ENCODE peak calls at places on chromosomes 11 and 22, in nine cellular contexts. One of them, this sample, is unnamed.

GRCh38 chr11:74057251-74058151 is 48.6 kb upstream of the UCP3 start:
- DNase-seq in GM10248: no peak
- DNase-seq in neural crest cell: no peak
- DNase-seq in activated CD4-positive, alpha-beta T cell treated with anti-CD3 and anti-CD28 coated beads, Interleukin-2, amount 50 U/mL, for 48 hours: no peak
- DNase-seq in NCI-H1436: no peak
- DNase-seq in activated naive CD4-positive, alpha-beta T cell treated with anti-CD3 and anti-CD28 coated beads, Interleukin-2, amount 50 U/mL, for 16 hours: no peak
- DNase-seq in GM12891: no peak
- DNase-seq in stimulated activated CD8-positive, alpha-beta memory T cell treated with anti-CD3 and anti-CD28 coated beads, Interleukin-4, amount 100 ng/mL, for 48 hours: no peak
- DNase-seq in LoVo: no peak
- DNase-seq in this sample: no peak

GRCh38 chr11:6599884-6600390 is 3.5 kb downstream of the RRP8 start:
- DNase-seq in GM10248: no peak
- DNase-seq in neural crest cell: no peak
- DNase-seq in activated CD4-positive, alpha-beta T cell treated with anti-CD3 and anti-CD28 coated beads, Interleukin-2, amount 50 U/mL, for 48 hours: no peak
- DNase-seq in NCI-H1436: no peak
- DNase-seq in activated naive CD4-positive, alpha-beta T cell treated with anti-CD3 and anti-CD28 coated beads, Interleukin-2, amount 50 U/mL, for 16 hours: no peak
- DNase-seq in GM12891: no peak
- DNase-seq in stimulated activated CD8-positive, alpha-beta memory T cell treated with anti-CD3 and anti-CD28 coated beads, Interleukin-4, amount 100 ng/mL, for 48 hours: no peak
- DNase-seq in LoVo: no peak
- DNase-seq in this sample: no peak

GRCh38 chr11:63490551-63491239 is at the start of gene PLAAT5:
- DNase-seq in GM10248: no peak
- DNase-seq in neural crest cell: peak
- DNase-seq in activated CD4-positive, alpha-beta T cell treated with anti-CD3 and anti-CD28 coated beads, Interleukin-2, amount 50 U/mL, for 48 hours: peak
- DNase-seq in NCI-H1436: no peak
- DNase-seq in activated naive CD4-positive, alpha-beta T cell treated with anti-CD3 and anti-CD28 coated beads, Interleukin-2, amount 50 U/mL, for 16 hours: peak
- DNase-seq in GM12891: no peak
- DNase-seq in stimulated activated CD8-positive, alpha-beta memory T cell treated with anti-CD3 and anti-CD28 coated beads, Interleukin-4, amount 100 ng/mL, for 48 hours: peak
- DNase-seq in LoVo: no peak
- DNase-seq in this sample: peak

GRCh38 chr22:36155702-36156101 is 4.9 kb downstream of the APOL3 start:
- DNase-seq in GM10248: no peak
- DNase-seq in neural crest cell: no peak
- DNase-seq in activated CD4-positive, alpha-beta T cell treated with anti-CD3 and anti-CD28 coated beads, Interleukin-2, amount 50 U/mL, for 48 hours: peak
- DNase-seq in NCI-H1436: no peak
- DNase-seq in activated naive CD4-positive, alpha-beta T cell treated with anti-CD3 and anti-CD28 coated beads, Interleukin-2, amount 50 U/mL, for 16 hours: no peak
- DNase-seq in GM12891: no peak
- DNase-seq in stimulated activated CD8-positive, alpha-beta memory T cell treated with anti-CD3 and anti-CD28 coated beads, Interleukin-4, amount 100 ng/mL, for 48 hours: no peak
- DNase-seq in LoVo: no peak
- DNase-seq in this sample: no peak

GRCh38 chr22:26763633-26764295 is 106.4 kb downstream of the MIAT start:
- DNase-seq in GM10248: no peak
- DNase-seq in neural crest cell: no peak
- DNase-seq in activated CD4-positive, alpha-beta T cell treated with anti-CD3 and anti-CD28 coated beads, Interleukin-2, amount 50 U/mL, for 48 hours: no peak
- DNase-seq in NCI-H1436: peak
- DNase-seq in activated naive CD4-positive, alpha-beta T cell treated with anti-CD3 and anti-CD28 coated beads, Interleukin-2, amount 50 U/mL, for 16 hours: no peak
- DNase-seq in GM12891: no peak
- DNase-seq in stimulated activated CD8-positive, alpha-beta memory T cell treated with anti-CD3 and anti-CD28 coated beads, Interleukin-4, amount 100 ng/mL, for 48 hours: no peak
- DNase-seq in LoVo: no peak
- DNase-seq in this sample: no peak

GRCh38 chr11:57116654-57117053 is 65.1 kb upstream of the LRRC55 start:
- DNase-seq in GM10248: peak
- DNase-seq in neural crest cell: peak
- DNase-seq in activated CD4-positive, alpha-beta T cell treated with anti-CD3 and anti-CD28 coated beads, Interleukin-2, amount 50 U/mL, for 48 hours: peak
- DNase-seq in NCI-H1436: no peak
- DNase-seq in activated naive CD4-positive, alpha-beta T cell treated with anti-CD3 and anti-CD28 coated beads, Interleukin-2, amount 50 U/mL, for 16 hours: no peak
- DNase-seq in GM12891: no peak
- DNase-seq in stimulated activated CD8-positive, alpha-beta memory T cell treated with anti-CD3 and anti-CD28 coated beads, Interleukin-4, amount 100 ng/mL, for 48 hours: peak
- DNase-seq in LoVo: peak
- DNase-seq in this sample: peak

GRCh38 chr11:35367491-35367890 is 51.9 kb downstream of the SLC1A2 start:
- DNase-seq in GM10248: no peak
- DNase-seq in neural crest cell: no peak
- DNase-seq in activated CD4-positive, alpha-beta T cell treated with anti-CD3 and anti-CD28 coated beads, Interleukin-2, amount 50 U/mL, for 48 hours: no peak
- DNase-seq in NCI-H1436: no peak
- DNase-seq in activated naive CD4-positive, alpha-beta T cell treated with anti-CD3 and anti-CD28 coated beads, Interleukin-2, amount 50 U/mL, for 16 hours: no peak
- DNase-seq in GM12891: no peak
- DNase-seq in stimulated activated CD8-positive, alpha-beta memory T cell treated with anti-CD3 and anti-CD28 coated beads, Interleukin-4, amount 100 ng/mL, for 48 hours: no peak
- DNase-seq in LoVo: no peak
- DNase-seq in this sample: no peak

GRCh38 chr11:64015510-64015909 is 20.2 kb upstream of the FLRT1 start:
- DNase-seq in GM10248: no peak
- DNase-seq in neural crest cell: no peak
- DNase-seq in activated CD4-positive, alpha-beta T cell treated with anti-CD3 and anti-CD28 coated beads, Interleukin-2, amount 50 U/mL, for 48 hours: no peak
- DNase-seq in NCI-H1436: no peak
- DNase-seq in activated naive CD4-positive, alpha-beta T cell treated with anti-CD3 and anti-CD28 coated beads, Interleukin-2, amount 50 U/mL, for 16 hours: no peak
- DNase-seq in GM12891: no peak
- DNase-seq in stimulated activated CD8-positive, alpha-beta memory T cell treated with anti-CD3 and anti-CD28 coated beads, Interleukin-4, amount 100 ng/mL, for 48 hours: no peak
- DNase-seq in LoVo: no peak
- DNase-seq in this sample: no peak

GRCh38 chr11:2217211-2218081 is 45.8 kb upstream of the TH start:
- DNase-seq in GM10248: no peak
- DNase-seq in neural crest cell: no peak
- DNase-seq in activated CD4-positive, alpha-beta T cell treated with anti-CD3 and anti-CD28 coated beads, Interleukin-2, amount 50 U/mL, for 48 hours: no peak
- DNase-seq in NCI-H1436: no peak
- DNase-seq in activated naive CD4-positive, alpha-beta T cell treated with anti-CD3 and anti-CD28 coated beads, Interleukin-2, amount 50 U/mL, for 16 hours: no peak
- DNase-seq in GM12891: no peak
- DNase-seq in stimulated activated CD8-positive, alpha-beta memory T cell treated with anti-CD3 and anti-CD28 coated beads, Interleukin-4, amount 100 ng/mL, for 48 hours: peak
- DNase-seq in LoVo: no peak
- DNase-seq in this sample: no peak

GRCh38 chr11:17544181-17544622 is at the start of gene USH1C:
- DNase-seq in GM10248: no peak
- DNase-seq in neural crest cell: peak
- DNase-seq in activated CD4-positive, alpha-beta T cell treated with anti-CD3 and anti-CD28 coated beads, Interleukin-2, amount 50 U/mL, for 48 hours: peak
- DNase-seq in NCI-H1436: no peak
- DNase-seq in activated naive CD4-positive, alpha-beta T cell treated with anti-CD3 and anti-CD28 coated beads, Interleukin-2, amount 50 U/mL, for 16 hours: no peak
- DNase-seq in GM12891: no peak
- DNase-seq in stimulated activated CD8-positive, alpha-beta memory T cell treated with anti-CD3 and anti-CD28 coated beads, Interleukin-4, amount 100 ng/mL, for 48 hours: peak
- DNase-seq in LoVo: peak
- DNase-seq in this sample: peak

GRCh38 chr11:28347351-28347750 is 239.2 kb downstream of the METTL15 start:
- DNase-seq in GM10248: no peak
- DNase-seq in neural crest cell: no peak
- DNase-seq in activated CD4-positive, alpha-beta T cell treated with anti-CD3 and anti-CD28 coated beads, Interleukin-2, amount 50 U/mL, for 48 hours: no peak
- DNase-seq in NCI-H1436: no peak
- DNase-seq in activated naive CD4-positive, alpha-beta T cell treated with anti-CD3 and anti-CD28 coated beads, Interleukin-2, amount 50 U/mL, for 16 hours: no peak
- DNase-seq in GM12891: no peak
- DNase-seq in stimulated activated CD8-positive, alpha-beta memory T cell treated with anti-CD3 and anti-CD28 coated beads, Interleukin-4, amount 100 ng/mL, for 48 hours: no peak
- DNase-seq in LoVo: no peak
- DNase-seq in this sample: no peak

GRCh38 chr22:44497904-44498242 is at the start of gene RTL6:
- DNase-seq in GM10248: no peak
- DNase-seq in neural crest cell: no peak
- DNase-seq in activated CD4-positive, alpha-beta T cell treated with anti-CD3 and anti-CD28 coated beads, Interleukin-2, amount 50 U/mL, for 48 hours: no peak
- DNase-seq in NCI-H1436: no peak
- DNase-seq in activated naive CD4-positive, alpha-beta T cell treated with anti-CD3 and anti-CD28 coated beads, Interleukin-2, amount 50 U/mL, for 16 hours: peak
- DNase-seq in GM12891: no peak
- DNase-seq in stimulated activated CD8-positive, alpha-beta memory T cell treated with anti-CD3 and anti-CD28 coated beads, Interleukin-4, amount 100 ng/mL, for 48 hours: peak
- DNase-seq in LoVo: no peak
- DNase-seq in this sample: no peak

GRCh38 chr11:34146866-34147265 is 41.4 kb downstream of the NAT10 start:
- DNase-seq in GM10248: no peak
- DNase-seq in neural crest cell: no peak
- DNase-seq in activated CD4-positive, alpha-beta T cell treated with anti-CD3 and anti-CD28 coated beads, Interleukin-2, amount 50 U/mL, for 48 hours: no peak
- DNase-seq in NCI-H1436: no peak
- DNase-seq in activated naive CD4-positive, alpha-beta T cell treated with anti-CD3 and anti-CD28 coated beads, Interleukin-2, amount 50 U/mL, for 16 hours: no peak
- DNase-seq in GM12891: no peak
- DNase-seq in stimulated activated CD8-positive, alpha-beta memory T cell treated with anti-CD3 and anti-CD28 coated beads, Interleukin-4, amount 100 ng/mL, for 48 hours: no peak
- DNase-seq in LoVo: no peak
- DNase-seq in this sample: no peak

GRCh38 chr11:12599408-12600143 is 74.6 kb upstream of the TEAD1 start:
- DNase-seq in GM10248: peak
- DNase-seq in neural crest cell: peak
- DNase-seq in activated CD4-positive, alpha-beta T cell treated with anti-CD3 and anti-CD28 coated beads, Interleukin-2, amount 50 U/mL, for 48 hours: peak
- DNase-seq in NCI-H1436: no peak
- DNase-seq in activated naive CD4-positive, alpha-beta T cell treated with anti-CD3 and anti-CD28 coated beads, Interleukin-2, amount 50 U/mL, for 16 hours: peak
- DNase-seq in GM12891: peak
- DNase-seq in stimulated activated CD8-positive, alpha-beta memory T cell treated with anti-CD3 and anti-CD28 coated beads, Interleukin-4, amount 100 ng/mL, for 48 hours: peak
- DNase-seq in LoVo: peak
- DNase-seq in this sample: peak

GRCh38 chr11:69252494-69252845 is 41.5 kb upstream of the MYEOV start:
- DNase-seq in GM10248: no peak
- DNase-seq in neural crest cell: no peak
- DNase-seq in activated CD4-positive, alpha-beta T cell treated with anti-CD3 and anti-CD28 coated beads, Interleukin-2, amount 50 U/mL, for 48 hours: no peak
- DNase-seq in NCI-H1436: no peak
- DNase-seq in activated naive CD4-positive, alpha-beta T cell treated with anti-CD3 and anti-CD28 coated beads, Interleukin-2, amount 50 U/mL, for 16 hours: no peak
- DNase-seq in GM12891: no peak
- DNase-seq in stimulated activated CD8-positive, alpha-beta memory T cell treated with anti-CD3 and anti-CD28 coated beads, Interleukin-4, amount 100 ng/mL, for 48 hours: no peak
- DNase-seq in LoVo: no peak
- DNase-seq in this sample: no peak

GRCh38 chr22:43862074-43862881 is at the start of gene SULT4A1:
- DNase-seq in GM10248: no peak
- DNase-seq in neural crest cell: peak
- DNase-seq in activated CD4-positive, alpha-beta T cell treated with anti-CD3 and anti-CD28 coated beads, Interleukin-2, amount 50 U/mL, for 48 hours: no peak
- DNase-seq in NCI-H1436: peak
- DNase-seq in activated naive CD4-positive, alpha-beta T cell treated with anti-CD3 and anti-CD28 coated beads, Interleukin-2, amount 50 U/mL, for 16 hours: no peak
- DNase-seq in GM12891: no peak
- DNase-seq in stimulated activated CD8-positive, alpha-beta memory T cell treated with anti-CD3 and anti-CD28 coated beads, Interleukin-4, amount 100 ng/mL, for 48 hours: no peak
- DNase-seq in LoVo: no peak
- DNase-seq in this sample: peak

GRCh38 chr11:63918576-63919171 is 1.7 kb upstream of the RCOR2 start:
- DNase-seq in GM10248: no peak
- DNase-seq in neural crest cell: peak
- DNase-seq in activated CD4-positive, alpha-beta T cell treated with anti-CD3 and anti-CD28 coated beads, Interleukin-2, amount 50 U/mL, for 48 hours: no peak
- DNase-seq in NCI-H1436: no peak
- DNase-seq in activated naive CD4-positive, alpha-beta T cell treated with anti-CD3 and anti-CD28 coated beads, Interleukin-2, amount 50 U/mL, for 16 hours: no peak
- DNase-seq in GM12891: no peak
- DNase-seq in stimulated activated CD8-positive, alpha-beta memory T cell treated with anti-CD3 and anti-CD28 coated beads, Interleukin-4, amount 100 ng/mL, for 48 hours: no peak
- DNase-seq in LoVo: no peak
- DNase-seq in this sample: peak

GRCh38 chr11:119741369-119742262 is 12.6 kb upstream of the NECTIN1 start:
- DNase-seq in GM10248: peak
- DNase-seq in neural crest cell: peak
- DNase-seq in activated CD4-positive, alpha-beta T cell treated with anti-CD3 and anti-CD28 coated beads, Interleukin-2, amount 50 U/mL, for 48 hours: peak
- DNase-seq in NCI-H1436: no peak
- DNase-seq in activated naive CD4-positive, alpha-beta T cell treated with anti-CD3 and anti-CD28 coated beads, Interleukin-2, amount 50 U/mL, for 16 hours: peak
- DNase-seq in GM12891: peak
- DNase-seq in stimulated activated CD8-positive, alpha-beta memory T cell treated with anti-CD3 and anti-CD28 coated beads, Interleukin-4, amount 100 ng/mL, for 48 hours: peak
- DNase-seq in LoVo: peak
- DNase-seq in this sample: peak

GRCh38 chr11:92259861-92260260 is 35.2 kb downstream of the FAT3 start:
- DNase-seq in GM10248: no peak
- DNase-seq in neural crest cell: no peak
- DNase-seq in activated CD4-positive, alpha-beta T cell treated with anti-CD3 and anti-CD28 coated beads, Interleukin-2, amount 50 U/mL, for 48 hours: no peak
- DNase-seq in NCI-H1436: no peak
- DNase-seq in activated naive CD4-positive, alpha-beta T cell treated with anti-CD3 and anti-CD28 coated beads, Interleukin-2, amount 50 U/mL, for 16 hours: no peak
- DNase-seq in GM12891: no peak
- DNase-seq in stimulated activated CD8-positive, alpha-beta memory T cell treated with anti-CD3 and anti-CD28 coated beads, Interleukin-4, amount 100 ng/mL, for 48 hours: no peak
- DNase-seq in LoVo: no peak
- DNase-seq in this sample: no peak

GRCh38 chr11:126214446-126215240 is 3.1 kb downstream of the FAM118B start:
- DNase-seq in GM10248: no peak
- DNase-seq in neural crest cell: no peak
- DNase-seq in activated CD4-positive, alpha-beta T cell treated with anti-CD3 and anti-CD28 coated beads, Interleukin-2, amount 50 U/mL, for 48 hours: no peak
- DNase-seq in NCI-H1436: no peak
- DNase-seq in activated naive CD4-positive, alpha-beta T cell treated with anti-CD3 and anti-CD28 coated beads, Interleukin-2, amount 50 U/mL, for 16 hours: no peak
- DNase-seq in GM12891: no peak
- DNase-seq in stimulated activated CD8-positive, alpha-beta memory T cell treated with anti-CD3 and anti-CD28 coated beads, Interleukin-4, amount 100 ng/mL, for 48 hours: no peak
- DNase-seq in LoVo: peak
- DNase-seq in this sample: no peak

GRCh38 chr22:37739611-37740049 is 42.8 kb downstream of the TRIOBP start:
- DNase-seq in GM10248: no peak
- DNase-seq in neural crest cell: no peak
- DNase-seq in activated CD4-positive, alpha-beta T cell treated with anti-CD3 and anti-CD28 coated beads, Interleukin-2, amount 50 U/mL, for 48 hours: no peak
- DNase-seq in NCI-H1436: no peak
- DNase-seq in activated naive CD4-positive, alpha-beta T cell treated with anti-CD3 and anti-CD28 coated beads, Interleukin-2, amount 50 U/mL, for 16 hours: no peak
- DNase-seq in GM12891: no peak
- DNase-seq in stimulated activated CD8-positive, alpha-beta memory T cell treated with anti-CD3 and anti-CD28 coated beads, Interleukin-4, amount 100 ng/mL, for 48 hours: no peak
- DNase-seq in LoVo: no peak
- DNase-seq in this sample: no peak

GRCh38 chr22:20464096-20464614 is 26.5 kb upstream of the SCARF2 start:
- DNase-seq in GM10248: peak
- DNase-seq in neural crest cell: no peak
- DNase-seq in activated CD4-positive, alpha-beta T cell treated with anti-CD3 and anti-CD28 coated beads, Interleukin-2, amount 50 U/mL, for 48 hours: peak
- DNase-seq in NCI-H1436: no peak
- DNase-seq in activated naive CD4-positive, alpha-beta T cell treated with anti-CD3 and anti-CD28 coated beads, Interleukin-2, amount 50 U/mL, for 16 hours: peak
- DNase-seq in GM12891: peak
- DNase-seq in stimulated activated CD8-positive, alpha-beta memory T cell treated with anti-CD3 and anti-CD28 coated beads, Interleukin-4, amount 100 ng/mL, for 48 hours: peak
- DNase-seq in LoVo: no peak
- DNase-seq in this sample: no peak

GRCh38 chr11:99632969-99633368 is 612.2 kb downstream of the CNTN5 start:
- DNase-seq in GM10248: no peak
- DNase-seq in neural crest cell: no peak
- DNase-seq in activated CD4-positive, alpha-beta T cell treated with anti-CD3 and anti-CD28 coated beads, Interleukin-2, amount 50 U/mL, for 48 hours: no peak
- DNase-seq in NCI-H1436: no peak
- DNase-seq in activated naive CD4-positive, alpha-beta T cell treated with anti-CD3 and anti-CD28 coated beads, Interleukin-2, amount 50 U/mL, for 16 hours: no peak
- DNase-seq in GM12891: no peak
- DNase-seq in stimulated activated CD8-positive, alpha-beta memory T cell treated with anti-CD3 and anti-CD28 coated beads, Interleukin-4, amount 100 ng/mL, for 48 hours: no peak
- DNase-seq in LoVo: no peak
- DNase-seq in this sample: no peak

GRCh38 chr11:36399236-36399635 is 103.1 kb downstream of the PRR5L start:
- DNase-seq in GM10248: no peak
- DNase-seq in neural crest cell: no peak
- DNase-seq in activated CD4-positive, alpha-beta T cell treated with anti-CD3 and anti-CD28 coated beads, Interleukin-2, amount 50 U/mL, for 48 hours: no peak
- DNase-seq in NCI-H1436: no peak
- DNase-seq in activated naive CD4-positive, alpha-beta T cell treated with anti-CD3 and anti-CD28 coated beads, Interleukin-2, amount 50 U/mL, for 16 hours: no peak
- DNase-seq in GM12891: no peak
- DNase-seq in stimulated activated CD8-positive, alpha-beta memory T cell treated with anti-CD3 and anti-CD28 coated beads, Interleukin-4, amount 100 ng/mL, for 48 hours: no peak
- DNase-seq in LoVo: no peak
- DNase-seq in this sample: no peak

This sample was measured in glutamatergic neuron.